ENCODE peak calls at places on chromosome 12, in six cellular contexts. Z, L, T, J, F and V are unnamed samples.

GRCh38 chr12:91127751-91128150 is 16.5 kb upstream of the LUM start:
- DNase-seq in Z (peak), L (no peak), T (no peak), J (no peak), F (no peak), V (peak)

GRCh38 chr12:16669756-16670155 is 63.8 kb upstream of the LMO3 start:
- DNase-seq in Z (no peak), L (no peak), T (no peak), J (no peak), F (no peak), V (no peak)

GRCh38 chr12:27635349-27635972 is 60.8 kb upstream of the REP15 start:
- DNase-seq in Z (peak), L (no peak), T (peak), J (no peak), F (no peak), V (peak)

GRCh38 chr12:26723379-26724308 is 109.3 kb downstream of the ITPR2 start:
- DNase-seq in Z (peak), L (no peak), T (no peak), J (no peak), F (no peak), V (no peak)

GRCh38 chr12:46386360-46386867 is 13.8 kb upstream of the SLC38A2 start:
- DNase-seq in Z (peak), L (no peak), T (no peak), J (no peak), F (no peak), V (no peak)

GRCh38 chr12:76033116-76034001 is 1.8 kb upstream of the PHLDA1 start:
- DNase-seq in Z (peak), L (no peak), T (peak), J (no peak), F (no peak), V (no peak)

GRCh38 chr12:123269395-123269892 is 2.2 kb downstream of the CDK2AP1 start:
- DNase-seq in Z (peak), L (no peak), T (peak), J (peak), F (peak), V (peak)

GRCh38 chr12:76299536-76300296 is 48.5 kb downstream of the BBS10 start:
- DNase-seq in Z (no peak), L (no peak), T (no peak), J (no peak), F (no peak), V (no peak)

GRCh38 chr12:112971248-112971647 is 7.1 kb upstream of the OAS2 start:
- DNase-seq in Z (peak), L (no peak), T (no peak), J (peak), F (no peak), V (peak)

GRCh38 chr12:63276537-63277365 is 125.8 kb upstream of the AVPR1A start:
- DNase-seq in Z (peak), L (no peak), T (peak), J (no peak), F (no peak), V (peak)

GRCh38 chr12:75489613-75490210 is 9.2 kb downstream of the GLIPR1 start:
- DNase-seq in Z (peak), L (no peak), T (peak), J (no peak), F (no peak), V (no peak)

GRCh38 chr12:63889236-63889635 is 44.7 kb downstream of the SRGAP1 start:
- DNase-seq in Z (peak), L (no peak), T (no peak), J (no peak), F (no peak), V (no peak)

GRCh38 chr12:94677778-94678177 is 27.4 kb upstream of the TMCC3 start:
- DNase-seq in Z (no peak), L (no peak), T (no peak), J (no peak), F (no peak), V (no peak)

GRCh38 chr12:26125451-26126339 is 858 bp upstream of the BHLHE41 start:
- DNase-seq in Z (peak), L (no peak), T (peak), J (peak), F (peak), V (peak)

GRCh38 chr12:112179341-112179740 is 54.0 kb downstream of the TRAFD1 start:
- DNase-seq in Z (no peak), L (no peak), T (no peak), J (no peak), F (no peak), V (no peak)

GRCh38 chr12:104137175-104137901 is 672 bp downstream of the NFYB start:
- DNase-seq in Z (peak), L (peak), T (peak), J (peak), F (peak), V (peak)

GRCh38 chr12:8629486-8630033 is 16.9 kb upstream of the AICDA start:
- DNase-seq in Z (no peak), L (no peak), T (no peak), J (no peak), F (no peak), V (no peak)

GRCh38 chr12:46372852-46373302 is 304 bp upstream of the SLC38A2 start:
- DNase-seq in Z (no peak), L (no peak), T (peak), J (no peak), F (no peak), V (no peak)

GRCh38 chr12:71871116-71871515 is 31.6 kb downstream of the TBC1D15 start:
- DNase-seq in Z (peak), L (no peak), T (no peak), J (no peak), F (no peak), V (no peak)

GRCh38 chr12:71867131-71867530 is 27.6 kb downstream of the TBC1D15 start:
- DNase-seq in Z (no peak), L (no peak), T (no peak), J (no peak), F (no peak), V (no peak)

GRCh38 chr12:71872401-71872800 is 32.8 kb downstream of the TBC1D15 start:
- DNase-seq in Z (no peak), L (no peak), T (no peak), J (no peak), F (no peak), V (no peak)

GRCh38 chr12:71872999-71873398 is 33.4 kb downstream of the TBC1D15 start:
- DNase-seq in Z (no peak), L (no peak), T (no peak), J (no peak), F (no peak), V (no peak)

GRCh38 chr12:71870409-71870808 is 30.9 kb downstream of the TBC1D15 start:
- DNase-seq in Z (no peak), L (peak), T (no peak), J (no peak), F (no peak), V (no peak)
- H3K4me3 ChIP-seq in Z (no peak), L (peak), T (no peak), J (peak), F (no peak), V (no peak)

GRCh38 chr12:127809236-127809635 is 457.7 kb upstream of the TMEM132C start:
- DNase-seq in Z (peak), L (no peak), T (no peak), J (no peak), F (no peak), V (no peak)

GRCh38 chr12:127810026-127810425 is 456.9 kb upstream of the TMEM132C start:
- DNase-seq in Z (peak), L (no peak), T (no peak), J (no peak), F (no peak), V (no peak)

GRCh38 chr12:127813147-127813546 is 453.8 kb upstream of the TMEM132C start:
- DNase-seq in Z (no peak), L (no peak), T (no peak), J (no peak), F (no peak), V (no peak)

DNA sequence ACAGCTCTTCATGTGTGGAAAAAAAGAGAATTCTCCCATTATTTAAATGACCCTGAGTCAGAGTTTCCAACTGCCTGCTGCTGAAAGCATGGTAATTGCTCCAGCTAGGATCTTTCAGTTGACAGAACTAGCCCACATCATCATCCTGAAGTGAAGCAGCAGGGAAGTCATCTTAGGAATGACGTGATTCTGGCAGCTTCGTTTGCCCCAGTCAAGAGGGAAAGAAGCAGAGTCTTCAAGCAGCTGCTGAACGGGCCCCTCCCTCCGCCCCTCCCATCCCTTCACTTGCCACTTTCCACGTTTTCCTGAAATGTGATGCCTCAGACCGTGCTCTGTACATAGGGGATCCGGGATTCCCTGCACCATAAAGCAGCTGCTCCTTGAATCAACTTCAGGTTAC is 455.0 kb upstream of the TMEM132C start:
- DNase-seq in Z (peak), L (no peak), T (peak), J (peak), F (no peak), V (no peak)
- H3K27ac ChIP-seq in Z (no peak), L (no peak), T (no peak), J (no peak), F (no peak), V (no peak)

GRCh38 chr12:5305861-5306545 is 125.9 kb upstream of the NTF3 start:
- DNase-seq in Z (no peak), L (no peak), T (no peak), J (no peak), F (no peak), V (peak)
- H3K4me3 ChIP-seq in Z (no peak), L (no peak), T (no peak), J (no peak), F (no peak), V (no peak)

GRCh38 chr12:2198088-2198501 is 145.3 kb downstream of the CACNA1C start:
- DNase-seq in Z (peak), L (no peak), T (peak), J (no peak), F (no peak), V (peak)
- H3K27ac ChIP-seq in Z (no peak), L (no peak), T (peak), J (peak), F (no peak), V (no peak)

GRCh38 chr12:77833329-77833728 is 2.6 kb downstream of the NAV3 start:
- DNase-seq in Z (peak), L (no peak), T (no peak), J (no peak), F (no peak), V (no peak)

GRCh38 chr12:77830952-77831351 is 258 bp downstream of the NAV3 start:
- DNase-seq in Z (peak), L (no peak), T (no peak), J (no peak), F (no peak), V (no peak)

GRCh38 chr12:77834618-77835017 is 3.9 kb downstream of the NAV3 start:
- DNase-seq in Z (no peak), L (no peak), T (no peak), J (no peak), F (no peak), V (no peak)

GRCh38 chr12:77835982-77836381 is 5.3 kb downstream of the NAV3 start:
- DNase-seq in Z (peak), L (no peak), T (no peak), J (no peak), F (no peak), V (no peak)

DNA sequence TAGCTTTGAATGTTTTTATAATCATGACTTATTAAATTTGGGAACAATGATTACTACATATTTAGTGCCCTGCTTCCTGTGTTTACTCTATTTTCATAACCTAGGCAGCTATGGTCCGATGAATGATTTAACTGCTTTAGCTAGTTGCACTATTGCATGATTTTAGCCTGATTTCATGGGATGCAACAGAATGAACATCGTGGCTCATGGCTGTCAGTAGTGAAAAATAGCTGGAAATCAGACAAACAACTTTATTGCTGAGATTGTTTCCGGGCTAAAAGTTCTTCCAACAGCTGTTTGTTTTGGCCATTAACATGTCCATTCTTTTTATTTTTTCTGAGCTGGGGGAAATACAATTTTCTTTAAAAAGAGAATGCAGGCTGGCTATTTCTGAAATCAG is at the start of gene NAV3:
- DNase-seq in Z (peak), L (no peak), T (no peak), J (no peak), F (no peak), V (no peak)
- H3K4me3 ChIP-seq in Z (no peak), L (no peak), T (no peak), J (peak), F (peak), V (no peak)

GRCh38 chr12:4230526-4230925 is 43.0 kb upstream of the CCND2 start:
- DNase-seq in Z (no peak), L (no peak), T (no peak), J (no peak), F (no peak), V (no peak)
- H3K27ac ChIP-seq in Z (no peak), L (no peak), T (no peak), J (no peak), F (no peak), V (no peak)

DNA sequence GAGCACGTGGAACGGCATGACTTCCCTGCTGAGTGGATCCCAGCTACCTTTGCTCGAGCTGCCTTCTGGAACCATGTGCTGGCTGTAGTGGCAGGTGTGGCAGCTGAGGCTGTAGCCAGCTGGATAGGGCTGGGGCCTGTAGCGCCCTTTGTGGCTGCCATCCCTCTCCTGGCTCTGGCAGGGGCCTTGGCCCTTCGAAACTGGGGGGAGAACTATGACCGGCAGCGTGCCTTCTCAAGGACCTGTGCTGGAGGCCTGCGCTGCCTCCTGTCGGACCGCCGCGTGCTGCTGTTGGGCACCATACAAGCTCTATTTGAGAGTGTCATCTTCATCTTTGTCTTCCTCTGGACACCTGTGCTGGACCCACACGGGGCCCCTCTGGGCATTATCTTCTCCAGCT is 14.8 kb upstream of the ESPL1 start:
- DNase-seq in Z (no peak), L (no peak), T (no peak), J (no peak), F (peak), V (no peak)
- H3K4me3 ChIP-seq in Z (no peak), L (peak), T (peak), J (peak), F (peak), V (no peak)

DNA sequence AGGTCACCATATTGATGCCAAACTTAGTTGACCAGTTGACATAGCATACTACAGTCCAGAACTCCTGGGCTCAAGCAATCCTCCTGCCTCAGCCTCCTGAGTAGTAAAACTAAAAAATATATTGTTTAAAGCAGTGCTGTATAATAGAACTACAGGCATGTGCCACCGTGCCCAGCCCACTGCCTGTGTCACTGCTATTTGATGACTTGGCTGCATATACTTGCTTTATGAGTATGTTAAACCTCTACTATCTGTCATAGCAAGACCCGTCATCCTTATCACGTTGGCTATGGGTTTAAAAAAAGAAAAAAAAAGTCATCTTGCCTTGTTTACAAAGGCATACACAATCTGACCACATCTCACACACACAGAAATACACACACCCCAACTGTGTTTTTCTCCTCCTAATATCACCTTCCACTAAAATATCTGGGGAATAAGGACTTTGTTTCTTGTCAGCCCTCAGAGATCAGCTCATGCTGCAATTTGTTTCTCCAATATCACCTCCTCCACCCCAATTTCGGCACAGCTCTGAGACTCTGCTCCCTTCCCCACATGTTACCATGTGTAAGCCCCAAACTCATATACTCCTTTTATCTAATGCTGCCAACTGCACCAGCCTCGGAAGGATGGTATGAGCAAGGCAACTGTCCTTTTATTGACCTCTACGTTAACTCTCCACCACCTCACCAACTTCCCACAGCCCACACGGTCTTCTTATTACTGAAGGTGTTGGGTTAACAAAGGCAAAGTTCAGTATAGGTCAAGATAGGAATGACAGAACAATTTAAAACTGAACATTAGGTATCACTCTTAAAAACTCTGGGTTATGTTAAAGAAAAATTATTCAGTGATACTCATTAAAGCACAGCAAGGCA is 833 bp upstream of the TMPRSS12 start:
- DNase-seq in Z (no peak), L (no peak), T (no peak), J (no peak), F (no peak), V (no peak)
- H3K27ac ChIP-seq in Z (no peak), L (no peak), T (no peak), J (no peak), F (no peak), V (no peak)

GRCh38 chr12:57836442-57837375 is 9.8 kb downstream of the CTDSP2 start:
- DNase-seq in Z (peak), L (no peak), T (peak), J (peak), F (peak), V (peak)

GRCh38 chr12:57838594-57839302 is 7.8 kb downstream of the CTDSP2 start:
- DNase-seq in Z (peak), L (no peak), T (no peak), J (no peak), F (no peak), V (no peak)

GRCh38 chr12:57839996-57840395 is 6.5 kb downstream of the CTDSP2 start:
- DNase-seq in Z (no peak), L (no peak), T (no peak), J (no peak), F (no peak), V (no peak)

GRCh38 chr12:57835366-57836288 is 10.9 kb downstream of the CTDSP2 start:
- DNase-seq in Z (no peak), L (no peak), T (no peak), J (no peak), F (no peak), V (no peak)

GRCh38 chr12:57837779-57838562 is 8.6 kb downstream of the CTDSP2 start:
- DNase-seq in Z (peak), L (no peak), T (peak), J (peak), F (peak), V (no peak)
- H3K4me3 ChIP-seq in Z (no peak), L (no peak), T (peak), J (peak), F (peak), V (no peak)